ENCODE peak calls at places on chromosomes 4 and X, in five cellular contexts. One of them, this sample, is unnamed.

GRCh38 chr4:64715741-64716140 is 306.5 kb upstream of the TECRL start:
- DNase-seq in amygdala: no peak
- DNase-seq in RWPE1: no peak
- DNase-seq in NCI-H1694 treated with DMSO at 0.1 percent for 48 hours: no peak
- DNase-seq in CD8-positive, alpha-beta memory T cell: no peak
- DNase-seq in this sample: no peak

GRCh38 chr4:74794341-74794801 is at the start of gene BTC:
- DNase-seq in amygdala: no peak
- DNase-seq in RWPE1: peak
- DNase-seq in NCI-H1694 treated with DMSO at 0.1 percent for 48 hours: no peak
- DNase-seq in CD8-positive, alpha-beta memory T cell: no peak
- DNase-seq in this sample: peak

GRCh38 chrX:1507511-1508463 is 29.2 kb downstream of the P2RY8 start:
- DNase-seq in amygdala: no peak
- DNase-seq in RWPE1: no peak
- DNase-seq in NCI-H1694 treated with DMSO at 0.1 percent for 48 hours: no peak
- DNase-seq in CD8-positive, alpha-beta memory T cell: peak
- DNase-seq in this sample: peak

GRCh38 chr4:64781737-64782326 is 372.6 kb upstream of the TECRL start:
- DNase-seq in amygdala: no peak
- DNase-seq in RWPE1: peak
- DNase-seq in NCI-H1694 treated with DMSO at 0.1 percent for 48 hours: peak
- DNase-seq in CD8-positive, alpha-beta memory T cell: no peak
- DNase-seq in this sample: peak

GRCh38 chrX:110242371-110242770 is 75.5 kb downstream of the AMMECR1 start:
- DNase-seq in amygdala: no peak
- DNase-seq in RWPE1: peak
- DNase-seq in NCI-H1694 treated with DMSO at 0.1 percent for 48 hours: no peak
- DNase-seq in CD8-positive, alpha-beta memory T cell: no peak
- DNase-seq in this sample: no peak

GRCh38 chr4:100591156-100591876 is 73.5 kb upstream of the EMCN start:
- DNase-seq in amygdala: no peak
- DNase-seq in RWPE1: no peak
- DNase-seq in NCI-H1694 treated with DMSO at 0.1 percent for 48 hours: peak
- DNase-seq in CD8-positive, alpha-beta memory T cell: no peak
- DNase-seq in this sample: peak

GRCh38 chr4:184843984-184844554 is 18.3 kb upstream of the ACSL1 start:
- DNase-seq in amygdala: no peak
- DNase-seq in RWPE1: no peak
- DNase-seq in NCI-H1694 treated with DMSO at 0.1 percent for 48 hours: no peak
- DNase-seq in CD8-positive, alpha-beta memory T cell: no peak
- DNase-seq in this sample: no peak

GRCh38 chr4:673349-674091 is 556 bp downstream of the ATP5ME start:
- DNase-seq in amygdala: no peak
- DNase-seq in RWPE1: no peak
- DNase-seq in NCI-H1694 treated with DMSO at 0.1 percent for 48 hours: no peak
- DNase-seq in CD8-positive, alpha-beta memory T cell: no peak
- DNase-seq in this sample: no peak

GRCh38 chrX:12210196-12210815 is 72.0 kb downstream of the FRMPD4 start:
- DNase-seq in amygdala: no peak
- DNase-seq in RWPE1: peak
- DNase-seq in NCI-H1694 treated with DMSO at 0.1 percent for 48 hours: no peak
- DNase-seq in CD8-positive, alpha-beta memory T cell: no peak
- DNase-seq in this sample: no peak

GRCh38 chr4:177177446-177178160 is 132.1 kb upstream of the NEIL3 start:
- DNase-seq in amygdala: no peak
- DNase-seq in RWPE1: no peak
- DNase-seq in NCI-H1694 treated with DMSO at 0.1 percent for 48 hours: no peak
- DNase-seq in CD8-positive, alpha-beta memory T cell: no peak
- DNase-seq in this sample: no peak

GRCh38 chr4:131304686-131305085 is 1844.4 kb upstream of the PCDH10 start:
- DNase-seq in amygdala: no peak
- DNase-seq in RWPE1: no peak
- DNase-seq in NCI-H1694 treated with DMSO at 0.1 percent for 48 hours: no peak
- DNase-seq in CD8-positive, alpha-beta memory T cell: no peak
- DNase-seq in this sample: no peak

This sample was measured in RPMI8226.